ENCODE peak calls at places on chromosomes 5 and 9, in four cellular contexts. G, S, C and A are unnamed samples.

GRCh38 chr5:34016750-34017149 is 8.9 kb upstream of the AMACR start:
- DNase-seq in C (peak), G (no peak), S (no peak), A (no peak)

GRCh38 chr5:139640432-139641115 is 7.6 kb upstream of the CXXC5 start:
- DNase-seq in S (no peak), C (no peak), G (peak), A (peak)

GRCh38 chr5:151773979-151774378 is 2.2 kb downstream of the G3BP1 start:
- DNase-seq in S (no peak), C (peak), G (no peak), A (no peak)

GRCh38 chr5:78624992-78625391 is 23.6 kb downstream of the LHFPL2 start:
- DNase-seq in C (no peak), S (peak), G (no peak), A (no peak)

GRCh38 chr9:33719581-33720374 is 75.6 kb upstream of the PRSS3 start:
- DNase-seq in S (no peak), C (no peak), G (peak), A (peak)

GRCh38 chr5:135813758-135814157 is 20.7 kb upstream of the SLC25A48 start:
- DNase-seq in G (no peak), C (no peak), S (peak), A (no peak)

GRCh38 chr5:1227669-1228068 is 2.5 kb downstream of the SLC6A18 start:
- DNase-seq in S (no peak), C (no peak), G (no peak), A (no peak)

GRCh38 chr9:73805111-73805510 is 653.4 kb downstream of the ANXA1 start:
- DNase-seq in S (no peak), C (no peak), G (no peak), A (no peak)

GRCh38 chr5:159762921-159763320 is 153.4 kb upstream of the ADRA1B start:
- DNase-seq in S (no peak), C (no peak), G (no peak), A (no peak)

GRCh38 chr5:51377151-51378060 is 5.8 kb upstream of the ISL1 start:
- DNase-seq in G (peak), C (no peak), S (no peak), A (no peak)

GRCh38 chr5:151153766-151154272 is 3.8 kb downstream of the ANXA6 start:
- DNase-seq in C (no peak), G (no peak), S (no peak), A (no peak)

GRCh38 chr9:23824241-23825142 is 1.5 kb downstream of the ELAVL2 start:
- DNase-seq in G (peak), C (peak), S (no peak), A (peak)

GRCh38 chr9:116816484-116816883 is 129.4 kb downstream of the TRIM32 start:
- DNase-seq in S (no peak), C (peak), G (no peak), A (no peak)
- TF ChIP-seq CTCF in S (no peak), C (no peak), G (no peak), A (no peak)

DNA sequence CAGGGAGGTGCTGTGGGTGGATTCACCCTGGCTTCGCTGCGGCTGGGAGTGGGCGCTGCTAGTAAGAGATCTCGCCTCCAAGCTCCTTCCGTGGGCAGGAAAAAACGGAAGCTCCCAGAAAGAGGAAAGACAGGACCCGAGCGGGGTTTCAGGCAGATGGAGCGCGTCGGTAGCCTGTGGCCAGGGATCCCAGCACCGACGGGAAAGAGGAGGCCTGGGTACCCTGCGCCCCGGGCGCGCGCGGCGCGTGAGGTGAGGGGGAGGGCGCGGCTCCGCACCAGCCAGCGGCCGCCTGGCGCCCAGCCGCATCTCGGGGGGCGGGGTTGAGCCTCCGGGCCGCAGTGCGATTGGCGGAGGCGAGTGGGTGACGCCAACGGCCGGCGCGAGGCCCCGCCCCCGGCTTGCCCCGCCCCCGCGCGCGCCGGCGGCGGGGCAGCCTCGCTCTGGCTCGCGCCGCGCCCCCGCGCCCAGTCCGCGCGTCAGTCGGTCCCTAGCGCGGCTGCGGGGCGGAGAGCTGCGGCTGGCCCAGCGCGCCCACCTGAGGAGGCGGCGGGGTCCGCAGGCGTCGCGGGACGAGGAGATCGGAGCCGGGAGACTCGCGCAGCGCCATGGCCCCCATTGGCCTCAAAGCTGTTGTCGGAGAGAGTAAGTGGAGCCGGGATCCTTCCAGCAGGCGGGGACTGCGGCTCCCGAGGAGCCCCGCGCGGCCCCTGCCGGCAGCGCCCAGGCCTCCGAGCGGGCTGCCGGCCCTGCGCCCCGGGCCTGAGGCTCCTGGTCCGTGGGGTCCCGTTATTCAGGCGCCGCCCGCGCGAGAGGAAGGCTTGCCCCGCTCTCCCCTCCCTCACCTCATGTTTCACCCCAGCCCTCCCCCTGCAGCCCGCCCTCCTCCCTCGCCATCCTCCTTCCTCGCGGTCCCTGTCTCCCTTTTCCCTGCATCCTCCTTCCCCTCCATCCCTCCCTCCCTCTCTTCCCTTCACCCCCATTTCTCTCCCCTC is at the start of gene STXBP1:
- DNase-seq in C (peak), S (peak), G (peak), A (peak)
- TF ChIP-seq CTCF in C (peak), S (no peak), G (peak), A (no peak)

GRCh38 chr9:71897573-71897972 is 13.4 kb downstream of the ABHD17B start:
- DNase-seq in G (no peak), S (no peak), C (peak), A (no peak)

GRCh38 chr9:71896762-71897161 is 14.2 kb downstream of the ABHD17B start:
- DNase-seq in C (no peak), S (no peak), G (no peak), A (no peak)

GRCh38 chr9:71895955-71896354 is 15.0 kb downstream of the ABHD17B start:
- DNase-seq in S (no peak), C (no peak), G (no peak), A (no peak)

GRCh38 chr9:71904076-71904475 is 6.9 kb downstream of the ABHD17B start:
- DNase-seq in G (no peak), S (no peak), C (no peak), A (no peak)

GRCh38 chr9:71901695-71902094 is 9.3 kb downstream of the ABHD17B start:
- DNase-seq in G (no peak), S (no peak), C (no peak), A (no peak)
- TF ChIP-seq CTCF in G (no peak), S (no peak), C (no peak), A (no peak)

GRCh38 chr5:142767925-142768324 is 2.3 kb upstream of the ARHGAP26 start:
- DNase-seq in S (no peak), G (no peak), C (no peak), A (no peak)

GRCh38 chr5:142769793-142770649 is at the start of gene ARHGAP26:
- DNase-seq in C (peak), S (peak), G (peak), A (peak)

GRCh38 chr5:142770650-142771609 is 753 bp downstream of the ARHGAP26 start:
- DNase-seq in C (peak), G (peak), S (peak), A (peak)

GRCh38 chr5:142767178-142767577 is 3.0 kb upstream of the ARHGAP26 start:
- DNase-seq in G (no peak), C (no peak), S (no peak), A (no peak)

GRCh38 chr5:142769251-142769792 is 855 bp upstream of the ARHGAP26 start:
- DNase-seq in G (no peak), C (no peak), S (no peak), A (no peak)
- TF ChIP-seq CTCF in G (no peak), C (no peak), S (no peak), A (no peak)

GRCh38 chr5:124738751-124739559 is 7.5 kb downstream of the ZNF608 start:
- DNase-seq in S (no peak), C (no peak), G (peak), A (peak)
- TF ChIP-seq CTCF in S (no peak), C (no peak), G (peak), A (peak)

GRCh38 chr9:111038336-111039202 is at the start of gene LPAR1:
- DNase-seq in C (peak), S (peak), G (peak), A (peak)

GRCh38 chr9:111036946-111037743 is 1.1 kb downstream of the LPAR1 start:
- DNase-seq in S (no peak), C (peak), G (no peak), A (no peak)

GRCh38 chr9:111039203-111039907 is 1.1 kb upstream of the LPAR1 start:
- DNase-seq in S (peak), C (peak), G (peak), A (peak)

GRCh38 chr9:111036068-111036789 is 2.0 kb downstream of the LPAR1 start:
- DNase-seq in S (peak), G (peak), C (peak), A (peak)

GRCh38 chr9:111037744-111038335 is 430 bp downstream of the LPAR1 start:
- DNase-seq in S (peak), G (peak), C (no peak), A (peak)
- TF ChIP-seq CTCF in S (no peak), G (peak), C (peak), A (peak)

GRCh38 chr5:16922430-16922829 is 13.7 kb downstream of the MYO10 start:
- DNase-seq in G (no peak), S (no peak), C (no peak), A (no peak)

GRCh38 chr5:16918156-16918555 is 17.9 kb downstream of the MYO10 start:
- DNase-seq in S (no peak), G (no peak), C (no peak), A (no peak)

GRCh38 chr5:16918891-16919671 is 17.0 kb downstream of the MYO10 start:
- DNase-seq in S (no peak), G (no peak), C (no peak), A (no peak)

GRCh38 chr5:16921246-16921645 is 14.8 kb downstream of the MYO10 start:
- DNase-seq in G (no peak), S (no peak), C (no peak), A (no peak)

GRCh38 chr5:16920109-16920816 is 15.8 kb downstream of the MYO10 start:
- DNase-seq in S (no peak), G (no peak), C (peak), A (no peak)
- TF ChIP-seq CTCF in S (no peak), G (no peak), C (no peak), A (no peak)